ENCODE peak calls at places on chromosomes 2 and 18, in eight cellular contexts. A, I, V, C, R, N, U and J are unnamed samples.

GRCh38 chr2:231710751-231711676 is 2.7 kb downstream of the PTMA start:
- DNase-seq in R (peak; percentile 54), V (peak; percentile 32), N (no peak), I (no peak), C (peak; percentile 80), A (peak; percentile 35), U (peak; percentile 33), J (peak; percentile 35)

GRCh38 chr2:181126311-181126710 is 145.9 kb downstream of the UBE2E3 start:
- DNase-seq in N (no peak), V (no peak), R (no peak), I (no peak), A (no peak), C (no peak), U (no peak), J (no peak)

GRCh38 chr2:30798536-30798991 is 8.7 kb downstream of the CAPN13 start:
- DNase-seq in N (no peak), R (no peak), U (no peak), I (no peak), C (no peak), A (no peak), V (no peak), J (no peak)

GRCh38 chr2:203252851-203253250 is 14.0 kb downstream of the CYP20A1 start:
- DNase-seq in U (no peak), I (no peak), V (no peak), N (no peak), A (no peak), R (no peak), C (no peak), J (no peak)

GRCh38 chr2:69345434-69345833 is 41.6 kb downstream of the GFPT1 start:
- DNase-seq in R (no peak), A (no peak), C (no peak), U (no peak), N (no peak), I (no peak), V (peak; percentile 26), J (no peak)

GRCh38 chr2:33395660-33396249 is 80.7 kb upstream of the RASGRP3 start:
- DNase-seq in A (peak; percentile 62), I (peak; percentile 10), U (peak; percentile 60), R (peak; percentile 50), V (peak; percentile 81), C (no peak), N (peak; percentile 68), J (peak; percentile 62)

GRCh38 chr2:116842164-116842563 is 972.3 kb upstream of the DDX18 start:
- DNase-seq in C (no peak), A (no peak), V (no peak), N (no peak), U (no peak), R (no peak), I (no peak), J (no peak)

GRCh38 chr2:120525056-120526046 is 179.4 kb downstream of the INHBB start:
- DNase-seq in U (no peak), N (no peak), A (peak; percentile 16), R (peak; percentile 67), C (no peak), I (no peak), V (peak; percentile 35), J (no peak)

GRCh38 chr2:86392873-86393272 is 48.3 kb upstream of the KDM3A start:
- DNase-seq in C (no peak), A (no peak), V (no peak), I (no peak), N (no peak), U (no peak), R (no peak), J (no peak)

GRCh38 chr2:190412971-190413370 is 4.8 kb downstream of the MFSD6 start:
- DNase-seq in C (no peak), N (no peak), V (no peak), U (no peak), R (no peak), A (no peak), I (no peak), J (no peak)

GRCh38 chr18:32771871-32772499 is 838 bp downstream of the KLHL14 start:
- DNase-seq in V (no peak), A (no peak), U (no peak), N (peak; percentile 62), C (peak; percentile 63), R (peak; percentile 75), I (no peak), J (no peak)

GRCh38 chr2:60525859-60526258 is 27.6 kb downstream of the BCL11A start:
- DNase-seq in A (no peak), U (no peak), N (no peak), I (no peak), R (no peak), C (no peak), V (no peak), J (no peak)

GRCh38 chr2:217901826-217902225 is 101.0 kb downstream of the TNS1 start:
- DNase-seq in C (peak; percentile 88), R (no peak), A (peak; percentile 68), I (no peak), N (no peak), U (peak; percentile 34), V (peak; percentile 81), J (peak; percentile 54)

GRCh38 chr2:138223321-138223720 is 259.0 kb downstream of the HNMT start:
- DNase-seq in N (no peak), R (no peak), V (no peak), U (peak; percentile 26), I (no peak), A (peak; percentile 43), C (no peak), J (peak; percentile 46)

GRCh38 chr2:46367286-46367685 is 70.1 kb downstream of the EPAS1 start:
- DNase-seq in I (no peak), V (no peak), C (no peak), N (no peak), A (no peak), R (no peak), U (no peak), J (no peak)

GRCh38 chr2:132941296-132942020 is 271.5 kb upstream of the LYPD1 start:
- DNase-seq in I (no peak), N (no peak), A (peak; percentile 5), U (no peak), R (no peak), V (no peak), C (no peak), J (no peak)

GRCh38 chr18:62637807-62638687 is 77.3 kb upstream of the PHLPP1 start:
- DNase-seq in R (peak; percentile 34), I (peak; percentile 27), C (no peak), U (peak; percentile 24), V (peak; percentile 5), N (peak; percentile 78), A (peak; percentile 35), J (no peak)

GRCh38 chr2:40097691-40098376 is 318.8 kb upstream of the THUMPD2 start:
- DNase-seq in N (no peak), A (peak; percentile 87), R (no peak), U (peak; percentile 31), I (no peak), C (no peak), V (peak; percentile 81), J (peak; percentile 92)

GRCh38 chr2:174704647-174705046 is 59.6 kb downstream of the CHRNA1 start:
- DNase-seq in C (no peak), A (no peak), V (no peak), I (no peak), U (no peak), R (no peak), N (no peak), J (no peak)

GRCh38 chr2:75199428-75200011 is at the start of gene TACR1:
- DNase-seq in U (peak; percentile 49), I (peak; percentile 12), A (peak; percentile 73), N (peak; percentile 63), V (peak; percentile 84), R (peak; percentile 78), C (peak; percentile 88), J (peak; percentile 72)

GRCh38 chr18:47847635-47848034 is 82.8 kb downstream of the SMAD2 start:
- DNase-seq in I (no peak), R (no peak), V (peak; percentile 48), U (no peak), C (no peak), A (no peak), N (no peak), J (no peak)

GRCh38 chr2:101983928-101984327 is 7.8 kb upstream of the IL1R2 start:
- DNase-seq in V (peak; percentile 32), N (no peak), C (no peak), U (no peak), A (no peak), I (no peak), R (peak; percentile 33), J (no peak)

GRCh38 chr2:3643371-3644245 is 14.4 kb upstream of the ALLC start:
- DNase-seq in A (no peak), C (peak; percentile 53), U (no peak), I (no peak), R (no peak), V (no peak), N (no peak), J (no peak)

GRCh38 chr2:158414538-158414937 is 42.0 kb downstream of the CCDC148 start:
- DNase-seq in R (no peak), C (no peak), U (peak; percentile 27), N (no peak), A (peak; percentile 90), V (peak; percentile 5), I (no peak), J (peak; percentile 39)

GRCh38 chr2:219368690-219369108 is 19.0 kb downstream of the DNPEP start:
- DNase-seq in N (no peak), C (no peak), A (peak; percentile 78), V (peak; percentile 91), R (no peak), U (no peak), I (no peak), J (peak; percentile 71)

GRCh38 chr2:74025971-74026612 is 41.4 kb downstream of the TET3 start:
- DNase-seq in R (no peak), A (peak; percentile 31), N (no peak), C (no peak), I (no peak), V (no peak), U (no peak), J (no peak)

GRCh38 chr18:50307738-50308470 is 20.4 kb upstream of the CXXC1 start:
- DNase-seq in A (peak; percentile 90), U (peak; percentile 82), R (peak; percentile 94), C (peak; percentile 94), I (peak; percentile 86), V (peak; percentile 92), N (peak; percentile 92), J (peak; percentile 87)

GRCh38 chr18:30588673-30589164 is 453.8 kb downstream of the DSC3 start:
- DNase-seq in C (no peak), R (no peak), U (no peak), V (no peak), A (no peak), I (no peak), N (no peak), J (no peak)

GRCh38 chr18:48393776-48394175 is 15.4 kb downstream of the ZBTB7C start:
- DNase-seq in R (no peak), A (no peak), C (no peak), N (no peak), V (no peak), I (no peak), U (no peak), J (no peak)

GRCh38 chr2:19299032-19299431 is 59.4 kb downstream of the OSR1 start:
- DNase-seq in C (no peak), A (no peak), U (no peak), N (no peak), I (no peak), R (no peak), V (no peak), J (peak; percentile 12)

GRCh38 chr2:152718909-152719645 is 657 bp downstream of the ARL6IP6 start:
- DNase-seq in C (peak; percentile 65), N (peak; percentile 53), A (peak; percentile 63), U (peak; percentile 73), I (no peak), V (peak; percentile 24), R (peak; percentile 20), J (peak; percentile 48)

GRCh38 chr2:199206536-199206935 is 251.2 kb downstream of the SATB2 start:
- DNase-seq in V (no peak), R (no peak), A (no peak), N (no peak), U (no peak), I (no peak), C (no peak), J (no peak)

GRCh38 chr2:159613515-159614336 is 2.6 kb downstream of the BAZ2B start:
- DNase-seq in U (peak; percentile 11), V (peak; percentile 50), N (no peak), A (peak; percentile 34), C (no peak), R (no peak), I (no peak), J (peak; percentile 53)

GRCh38 chr2:176164803-176165597 is 7.9 kb downstream of the HOXD3 start:
- DNase-seq in A (no peak), C (no peak), R (no peak), I (no peak), V (no peak), U (no peak), N (no peak), J (no peak)